ENCODE peak calls at places on chromosomes 11 and 22, in four cellular contexts. Z is lower lobe of right lung; Q is cardiac muscle cell; H is CD8-positive, alpha-beta T cell. B is an unnamed sample.

GRCh38 chr11:6096417-6096816 is 11.1 kb upstream of the OR56B4 start:
- DNase-seq in Q (peak), Z (no peak), H (no peak), B (no peak)

GRCh38 chr11:76270387-76270786 is 64.1 kb upstream of the WNT11 start:
- DNase-seq in H (no peak), Z (no peak), Q (no peak), B (no peak)

GRCh38 chr11:93652161-93652597 is 9.3 kb upstream of the CEP295 start:
- DNase-seq in H (peak), Q (peak), Z (no peak), B (peak)

GRCh38 chr11:104547996-104548661 is 350.1 kb downstream of the CASP12 start:
- DNase-seq in Q (no peak), Z (no peak), H (no peak), B (no peak)

GRCh38 chr22:21582801-21583740 is 15.6 kb downstream of the UBE2L3 start:
- DNase-seq in H (no peak), Q (no peak), Z (no peak), B (no peak)

GRCh38 chr11:84261707-84262106 is 975.5 kb upstream of the CCDC90B start:
- DNase-seq in H (no peak), Z (no peak), Q (peak), B (no peak)

GRCh38 chr11:1360181-1360834 is 29.4 kb upstream of the BRSK2 start:
- DNase-seq in H (no peak), Z (no peak), Q (no peak), B (no peak)

GRCh38 chr11:121067026-121067425 is 34.0 kb upstream of the TECTA start:
- DNase-seq in Z (no peak), Q (no peak), H (no peak), B (no peak)

GRCh38 chr11:86722041-86722440 is 49.6 kb upstream of the ME3 start:
- DNase-seq in H (no peak), Z (no peak), Q (no peak), B (no peak)

GRCh38 chr11:20457934-20458333 is 70.4 kb downstream of the PRMT3 start:
- DNase-seq in Q (no peak), H (no peak), Z (no peak), B (no peak)

GRCh38 chr11:46529086-46529905 is 64.5 kb downstream of the AMBRA1 start:
- DNase-seq in Z (peak), Q (peak), H (peak), B (peak)

GRCh38 chr11:10931761-10932700 is 74.2 kb upstream of the ZBED5 start:
- DNase-seq in Q (peak), H (no peak), Z (peak), B (no peak)

GRCh38 chr11:76835928-76836612 is 24.6 kb upstream of the ACER3 start:
- DNase-seq in Q (no peak), H (no peak), Z (peak), B (peak)

GRCh38 chr22:46472722-46473016 is 64.8 kb downstream of the CELSR1 start:
- DNase-seq in H (no peak), Z (no peak), Q (no peak), B (no peak)

GRCh38 chr11:57764527-57764926 is 2.9 kb downstream of the CTNND1 start:
- DNase-seq in H (no peak), Q (no peak), Z (no peak), B (no peak)

GRCh38 chr11:11572386-11572785 is 49.4 kb downstream of the GALNT18 start:
- DNase-seq in Q (no peak), Z (no peak), H (no peak), B (no peak)

GRCh38 chr11:93085097-93085496 is 112.7 kb downstream of the SLC36A4 start:
- DNase-seq in Z (no peak), Q (no peak), H (no peak), B (no peak)

DNA sequence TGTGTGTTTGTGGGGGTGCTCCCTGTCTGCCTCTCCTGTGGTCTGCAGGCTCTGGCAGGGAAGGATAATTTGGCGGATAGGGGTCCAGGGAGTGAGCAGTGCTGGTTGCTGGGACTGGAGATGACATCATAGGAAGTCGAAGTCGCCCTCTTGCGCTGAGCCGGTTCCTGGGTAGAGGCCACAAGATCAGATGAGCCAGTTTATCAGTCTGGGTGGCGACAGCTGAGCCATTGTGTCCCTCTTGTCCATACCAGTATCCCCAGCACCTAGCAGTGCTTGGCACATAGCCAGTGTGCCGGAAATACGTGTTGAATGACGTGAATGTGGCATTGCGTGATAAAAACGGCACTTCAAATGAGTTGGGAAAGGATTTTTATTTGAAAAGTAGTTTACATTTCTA is 9.8 kb downstream of the APOL5 start:
- DNase-seq in Q (peak), H (no peak), Z (no peak), B (no peak)
- TF ChIP-seq CTCF in Q (peak), H (no peak), Z (no peak), B (no peak)

DNA sequence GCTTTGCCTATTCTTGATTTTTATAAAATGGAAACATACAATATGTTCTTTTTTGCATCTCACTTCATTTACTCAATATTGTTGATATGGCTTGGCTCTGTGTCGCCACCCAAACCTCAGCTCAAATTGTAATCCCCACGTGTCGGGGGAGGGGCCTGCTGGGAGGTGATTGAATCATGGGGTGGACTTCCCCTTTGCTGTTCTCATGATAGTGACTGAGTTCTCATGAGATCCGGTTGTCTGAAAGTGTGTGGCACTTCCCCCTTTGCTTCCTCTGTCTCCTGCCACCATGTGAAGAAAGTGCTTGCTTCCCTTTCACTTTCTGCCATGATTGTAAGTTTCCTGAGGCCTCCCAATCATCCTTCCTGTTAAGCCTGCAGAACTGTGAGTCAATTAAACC is 431.3 kb downstream of the MN1 start:
- DNase-seq in Q (no peak), H (no peak), Z (no peak), B (no peak)
- TF ChIP-seq CTCF in Q (no peak), H (no peak), Z (no peak), B (no peak)

GRCh38 chr11:110827276-110827675 is 115.0 kb upstream of the ARHGAP20 start:
- DNase-seq in Z (no peak), H (no peak), Q (no peak), B (no peak)
- TF ChIP-seq CTCF in Z (no peak), H (no peak), Q (no peak), B (no peak)

GRCh38 chr11:96112192-96113099 is 188.5 kb upstream of the MTMR2 start:
- DNase-seq in Q (no peak), Z (no peak), H (no peak), B (no peak)
- TF ChIP-seq CTCF in Q (no peak), Z (no peak), H (no peak), B (no peak)

DNA sequence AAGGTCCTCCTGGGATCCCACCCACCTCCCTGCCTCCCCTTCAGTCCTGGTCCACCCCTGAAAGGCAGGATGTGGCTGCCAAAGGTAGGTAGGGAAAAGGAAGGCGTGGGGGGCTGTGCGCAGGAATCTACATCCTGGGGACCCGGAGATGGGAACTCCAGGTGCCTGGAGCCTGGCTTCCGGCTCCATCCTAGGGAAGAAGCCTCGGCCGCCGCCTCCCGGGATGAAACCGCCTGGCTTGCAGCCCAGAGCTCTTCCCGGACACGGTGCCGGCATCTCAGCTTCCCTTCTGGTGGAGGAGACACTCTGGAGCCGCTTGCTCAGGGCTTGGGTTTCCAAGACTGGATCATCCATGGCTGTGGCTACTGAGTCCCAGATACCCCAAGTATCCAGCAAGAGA is 33.3 kb upstream of the PDGFB start:
- DNase-seq in Z (no peak), H (no peak), Q (no peak), B (no peak)
- TF ChIP-seq CTCF in Z (no peak), H (no peak), Q (no peak), B (no peak)

DNA sequence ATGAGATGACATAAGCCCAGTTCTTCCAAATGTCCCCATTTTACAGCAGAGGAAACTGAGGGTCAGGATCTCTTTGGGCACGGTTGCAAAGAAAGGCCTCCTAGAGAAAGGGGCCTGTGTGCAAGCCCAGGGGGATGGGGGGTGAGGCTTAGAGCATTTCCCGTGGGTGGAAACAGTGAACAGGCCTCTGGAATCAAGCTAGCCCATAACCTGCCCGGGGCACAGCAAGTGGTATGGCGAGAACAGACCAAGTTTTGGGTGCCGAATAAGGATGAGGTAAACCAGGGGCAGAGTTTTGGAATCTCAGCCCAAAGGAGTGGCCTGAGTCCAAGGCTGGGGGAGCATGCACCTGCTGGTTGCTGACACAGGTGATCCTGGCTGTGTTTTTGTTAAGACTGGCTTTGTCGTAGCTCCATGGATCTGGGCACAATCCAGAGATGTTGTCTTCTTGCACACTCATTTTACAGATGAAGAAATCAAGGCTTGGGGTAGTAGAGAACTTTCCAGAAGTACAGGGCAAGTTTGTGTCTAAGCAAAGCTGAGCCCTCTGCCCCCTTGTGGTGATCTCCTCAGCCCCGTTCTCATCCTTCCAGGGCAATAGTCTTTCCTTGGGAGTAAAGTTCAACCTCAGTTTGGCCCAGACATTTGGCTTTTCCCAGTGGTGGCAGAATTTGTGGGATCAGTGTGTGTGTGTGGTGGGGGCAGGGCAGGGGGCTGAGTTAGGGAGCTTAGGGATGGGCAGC is 53.5 kb upstream of the MYEOV start:
- DNase-seq in H (no peak), Q (no peak), Z (no peak), B (peak)
- TF ChIP-seq CTCF in H (no peak), Q (peak), Z (peak), B (no peak)

DNA sequence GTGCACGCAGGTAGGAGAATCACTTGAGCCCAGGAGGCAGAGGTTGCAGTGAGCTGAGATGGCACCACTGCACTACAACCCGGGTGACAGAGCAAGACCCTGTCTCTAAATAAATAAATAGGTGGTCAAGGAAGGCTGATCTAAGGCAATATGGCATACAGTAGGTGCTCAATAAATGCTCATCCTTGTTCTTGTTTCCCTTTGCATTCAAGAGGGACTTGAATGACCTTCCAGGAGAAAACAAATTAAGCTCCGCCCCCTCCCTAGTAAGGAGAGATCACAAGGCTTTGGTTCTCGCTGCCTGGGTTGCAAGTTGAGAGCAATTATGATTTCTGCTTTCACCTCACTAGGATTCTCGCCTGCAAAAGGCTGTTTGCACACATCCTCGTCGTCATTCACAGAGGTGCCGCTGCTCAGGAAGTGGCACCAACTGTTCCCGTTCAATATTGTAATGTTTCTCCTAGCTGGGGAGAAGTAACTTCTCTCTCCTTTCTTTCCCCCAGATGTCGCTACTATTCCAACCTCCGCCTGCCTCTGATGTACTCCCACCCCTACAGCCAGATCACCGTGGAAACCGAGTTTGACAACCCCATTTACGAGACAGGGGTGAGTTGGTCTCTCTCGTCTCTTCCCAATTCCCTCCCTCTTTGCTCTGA is 51.8 kb upstream of the ASPHD2 start:
- DNase-seq in Q (no peak), Z (no peak), H (no peak), B (no peak)
- TF ChIP-seq CTCF in Q (no peak), Z (no peak), H (no peak), B (no peak)

GRCh38 chr11:44564653-44565007 is 833 bp upstream of the CD82 start:
- DNase-seq in H (no peak), Z (peak), Q (no peak), B (peak)

GRCh38 chr11:44564198-44564597 is 1.3 kb upstream of the CD82 start:
- DNase-seq in Z (no peak), H (no peak), Q (no peak), B (no peak)

GRCh38 chr11:44565746-44566558 is 489 bp downstream of the CD82 start:
- DNase-seq in Q (no peak), H (no peak), Z (peak), B (no peak)

GRCh38 chr11:44566559-44566949 is 1.1 kb downstream of the CD82 start:
- DNase-seq in H (no peak), Q (no peak), Z (no peak), B (no peak)

GRCh38 chr11:44565008-44565745 is at the start of gene CD82:
- DNase-seq in Z (peak), H (peak), Q (peak), B (peak)
- TF ChIP-seq CTCF in Z (peak), H (peak), Q (peak), B (no peak)

DNA sequence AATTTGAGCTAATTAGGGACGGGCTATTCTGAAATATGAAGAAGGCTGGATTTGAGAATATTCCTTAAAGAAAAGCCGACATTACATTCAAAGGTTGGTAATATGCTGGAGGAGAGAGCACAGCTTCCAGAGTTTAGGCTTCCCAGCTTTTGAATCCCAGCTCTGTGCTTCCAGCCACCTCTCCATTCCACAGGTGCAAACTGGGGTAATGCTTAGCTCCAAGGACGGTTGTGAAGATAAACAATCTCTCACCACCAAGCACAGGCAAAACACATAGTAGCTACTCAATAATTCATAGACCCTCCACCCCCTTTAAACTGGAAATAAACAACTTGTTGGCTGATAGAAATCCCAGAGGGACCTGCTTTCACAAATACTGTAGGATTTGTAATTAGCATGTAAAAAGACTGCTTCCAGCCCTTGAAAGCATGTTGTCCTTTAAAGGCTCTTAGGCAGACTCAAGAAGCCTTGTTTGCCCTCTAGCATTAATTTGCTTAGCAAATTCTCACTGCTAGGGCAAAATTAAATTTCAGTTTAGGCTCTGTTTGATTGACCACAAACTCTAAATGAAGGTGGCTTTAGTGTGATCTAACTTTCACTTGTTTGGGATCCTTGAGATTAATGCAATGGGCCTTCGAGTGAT is 24.6 kb upstream of the SESN3 start:
- DNase-seq in Z (no peak), H (no peak), Q (no peak), B (no peak)
- TF ChIP-seq CTCF in Z (no peak), H (no peak), Q (no peak), B (no peak)